ENCODE peak calls at places on chromosome 7, in five cellular contexts. E is endothelial cell, B is tibial nerve, D is fibroblast of the conjunctiva, A is midbrain. Y is an unnamed sample.

GRCh38 chr7:64999165-65000004 is 7.1 kb downstream of the ERV3-1 start:
- DNase-seq in A (no peak), D (no peak), E (peak; percentile 16), B (no peak), Y (peak; percentile 30)

GRCh38 chr7:155962191-155962967 is 150.1 kb upstream of the SHH start:
- DNase-seq in B (no peak), E (no peak), D (no peak), A (no peak), Y (no peak)

GRCh38 chr7:132263151-132263550 is 313.1 kb downstream of the PLXNA4 start:
- DNase-seq in D (no peak), E (no peak), A (no peak), B (no peak), Y (no peak)

GRCh38 chr7:85471740-85472139 is 284.9 kb upstream of the SEMA3D start:
- DNase-seq in B (no peak), E (no peak), A (no peak), D (no peak), Y (no peak)

GRCh38 chr7:47153571-47153970 is 428.3 kb downstream of the TNS3 start:
- DNase-seq in D (no peak), E (no peak), B (no peak), A (no peak), Y (peak; percentile 50)

GRCh38 chr7:28853834-28854749 is 104.0 kb downstream of the TRIL start:
- DNase-seq in B (peak; percentile 65), A (peak; percentile 82), E (peak; percentile 90), D (peak; percentile 24), Y (peak; percentile 85)

GRCh38 chr7:14747701-14748100 is 154.8 kb downstream of the DGKB start:
- DNase-seq in B (no peak), D (no peak), A (no peak), E (no peak), Y (no peak)

GRCh38 chr7:7696458-7697119 is 21.8 kb downstream of the RPA3 start:
- DNase-seq in E (no peak), D (peak; percentile 17), B (no peak), A (no peak), Y (peak; percentile 12)

GRCh38 chr7:96949766-96950165 is 55.6 kb upstream of the DLX6 start:
- DNase-seq in B (no peak), E (no peak), A (peak; percentile 3), D (peak; percentile 3), Y (peak; percentile 17)

GRCh38 chr7:103651978-103652377 is 206.0 kb upstream of the SLC26A5 start:
- DNase-seq in A (no peak), E (no peak), D (no peak), B (no peak), Y (no peak)

GRCh38 chr7:53229202-53229601 is 193.8 kb downstream of the POM121L12 start:
- DNase-seq in B (no peak), E (no peak), A (no peak), D (no peak), Y (no peak)

GRCh38 chr7:33814958-33815735 is 90.2 kb upstream of the BMPER start:
- DNase-seq in A (no peak), B (no peak), E (no peak), D (no peak), Y (no peak)